ENCODE peak calls at places on chromosomes 1 and 21, in five cellular contexts. U is K562, Z is H1, I is HepG2, H is GM12878. R is an unnamed sample.
A peak's percentile ranks its signal among the peaks of the same experiment; 100 is the strongest.

GRCh38 chr21:25956993-25957714 is 213.4 kb downstream of the APP start:
- DNase-seq in U (no peak), Z (no peak), I (no peak), H (no peak), R (no peak)

GRCh38 chr1:11109361-11109760 is 9.7 kb upstream of the EXOSC10 start:
- DNase-seq in U (no peak), Z (no peak), I (no peak), H (no peak), R (no peak)

GRCh38 chr1:94737124-94737998 is 82.8 kb upstream of the SLC44A3 start:
- DNase-seq in U (no peak), Z (no peak), I (no peak), H (no peak), R (no peak)

GRCh38 chr21:26847951-26848350 is 2.7 kb upstream of the ADAMTS1 start:
- DNase-seq in U (no peak), Z (no peak), I (no peak), H (no peak), R (no peak)

GRCh38 chr1:230681599-230681998 is 32.3 kb downstream of the AGT start:
- DNase-seq in U (peak; percentile 83), Z (no peak), I (peak; percentile 77), H (no peak), R (no peak)

GRCh38 chr1:44283524-44284173 is 70.4 kb downstream of the DMAP1 start:
- DNase-seq in U (no peak), Z (no peak), I (peak; percentile 99), H (no peak), R (no peak)

GRCh38 chr1:164361927-164362326 is 197.1 kb upstream of the PBX1 start:
- DNase-seq in U (no peak), Z (no peak), I (no peak), H (no peak), R (no peak)

GRCh38 chr1:41499591-41499990 is 15.1 kb upstream of the EDN2 start:
- DNase-seq in U (no peak), Z (no peak), I (no peak), H (no peak), R (no peak)

GRCh38 chr1:17352419-17352909 is 19.5 kb upstream of the PADI6 start:
- DNase-seq in U (no peak), Z (no peak), I (no peak), H (no peak), R (no peak)

GRCh38 chr1:152585586-152585985 is 5.3 kb upstream of the LCE3D start:
- DNase-seq in U (no peak), Z (no peak), I (no peak), H (no peak), R (no peak)

GRCh38 chr1:202644219-202645096 is 65.8 kb downstream of the SYT2 start:
- DNase-seq in U (no peak), Z (no peak), I (no peak), H (no peak), R (no peak)

GRCh38 chr1:18201997-18202719 is 94.6 kb downstream of the IGSF21 start:
- DNase-seq in U (no peak), Z (no peak), I (no peak), H (no peak), R (no peak)

GRCh38 chr1:9250586-9251381 is 16.2 kb downstream of the H6PD start:
- DNase-seq in U (no peak), Z (no peak), I (peak; percentile 61), H (no peak), R (no peak)

GRCh38 chr1:89881415-89882058 is 60.7 kb downstream of the LRRC8D start:
- DNase-seq in U (no peak), Z (no peak), I (no peak), H (peak; percentile 5), R (no peak)

GRCh38 chr21:45056505-45056904 is 17.9 kb upstream of the ADARB1 start:
- DNase-seq in U (no peak), Z (no peak), I (no peak), H (no peak), R (no peak)

GRCh38 chr21:21028275-21028814 is 30.1 kb downstream of the NCAM2 start:
- DNase-seq in U (no peak), Z (no peak), I (no peak), H (no peak), R (no peak)

GRCh38 chr1:204104331-204105222 is 31.7 kb downstream of the SOX13 start:
- DNase-seq in U (no peak), Z (no peak), I (no peak), H (no peak), R (no peak)

GRCh38 chr1:36134805-36135339 is 9.8 kb upstream of the COL8A2 start:
- DNase-seq in U (peak; percentile 85), Z (no peak), I (peak; percentile 52), H (no peak), R (peak; percentile 81)

GRCh38 chr1:22142315-22143064 is 407 bp downstream of the WNT4 start:
- DNase-seq in U (peak; percentile 36), Z (no peak), I (no peak), H (no peak), R (peak; percentile 54)

GRCh38 chr1:167066333-167067122 is 23.6 kb downstream of the GPA33 start:
- DNase-seq in U (peak; percentile 87), Z (peak; percentile 29), I (peak; percentile 29), H (no peak), R (peak; percentile 91)

GRCh38 chr1:50976890-50977574 is 7.0 kb downstream of the CDKN2C start:
- DNase-seq in U (peak; percentile 82), Z (no peak), I (peak; percentile 36), H (no peak), R (no peak)

GRCh38 chr1:221908573-221908972 is 166.7 kb upstream of the DUSP10 start:
- DNase-seq in U (no peak), Z (no peak), I (no peak), H (no peak), R (no peak)

DNA sequence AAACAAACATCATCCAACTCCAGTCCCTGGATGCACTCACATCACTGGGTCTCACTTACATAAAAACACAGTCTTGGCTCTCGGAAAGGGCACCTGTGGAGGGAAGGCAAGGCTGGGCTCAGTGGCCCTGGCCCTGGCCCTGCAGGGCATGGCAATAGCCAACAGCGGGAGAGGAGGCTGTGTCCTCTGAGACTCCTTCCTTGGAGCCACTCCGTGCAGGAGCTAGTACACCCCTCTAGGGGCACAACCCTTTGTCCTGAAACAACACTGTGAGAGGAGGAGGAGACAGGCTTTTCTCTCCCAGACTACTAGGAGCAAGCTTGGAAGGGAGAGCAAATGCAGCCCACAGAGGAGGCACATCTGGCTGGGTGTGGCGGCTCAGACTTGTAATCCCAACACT is 28.0 kb downstream of the URB1 start:
- DNase-seq in U (no peak), Z (no peak), I (peak; percentile 3), H (no peak), R (no peak)
- TF ChIP-seq ATF2 in U (no peak), Z (no peak), I (no peak), H (no peak), R (no peak)

GRCh38 chr1:63023637-63024036 is 239.7 kb downstream of the ATG4C start:
- DNase-seq in U (no peak), Z (no peak), I (no peak), H (no peak), R (no peak)
- TF ChIP-seq ATF2 in U (no peak), Z (no peak), I (no peak), H (no peak), R (no peak)

DNA sequence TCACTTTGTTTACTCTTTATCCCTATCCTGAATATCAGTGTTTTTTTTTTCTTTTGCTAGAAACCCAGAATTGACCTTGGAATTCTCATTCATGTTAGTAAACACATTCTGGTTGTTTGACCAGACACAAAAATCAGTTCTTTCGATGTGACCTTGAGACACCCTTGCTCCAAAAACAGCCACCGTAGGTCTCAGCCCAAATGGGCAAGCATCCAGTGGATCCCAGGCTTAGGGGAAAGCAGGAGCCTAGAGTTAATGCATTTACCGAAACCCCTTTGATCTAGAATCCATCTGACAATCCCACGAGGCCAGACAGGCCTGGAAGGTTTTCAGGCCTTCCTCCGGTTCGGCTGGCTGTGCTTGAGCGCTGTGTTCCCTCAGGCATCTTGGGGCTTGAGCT is 47.6 kb downstream of the IRF2BP2 start:
- DNase-seq in U (no peak), Z (no peak), I (peak; percentile 85), H (no peak), R (no peak)
- TF ChIP-seq ATF2 in U (no peak), Z (no peak), I (no peak), H (no peak), R (no peak)

GRCh38 chr1:67336783-67337182 is 29.1 kb downstream of the IL12RB2 start:
- DNase-seq in U (peak; percentile 11), Z (no peak), I (no peak), H (no peak), R (no peak)
- TF ChIP-seq ATF2 in U (no peak), Z (no peak), I (no peak), H (no peak), R (no peak)